ENCODE peak calls at places on chromosomes 5 and 9, in seven cellular contexts. Z, N, R, C, S, U and A are unnamed samples.

GRCh38 chr9:97934321-97935115 is 3.5 kb downstream of the HEMGN start:
- DNase-seq in Z (no peak), N (no peak), R (no peak), C (no peak), S (no peak), U (no peak), A (no peak)

GRCh38 chr5:142325677-142326479 is 1.1 kb upstream of the SPRY4 start:
- DNase-seq in Z (peak), N (no peak), R (peak), C (peak), S (no peak), U (peak), A (peak)

GRCh38 chr9:85577353-85577952 is 164.3 kb downstream of the AGTPBP1 start:
- DNase-seq in Z (no peak), N (no peak), R (no peak), C (peak), S (no peak), U (no peak), A (no peak)

GRCh38 chr5:135221696-135222095 is 177.3 kb downstream of the MACROH2A1 start:
- DNase-seq in Z (peak), N (no peak), R (no peak), C (no peak), S (no peak), U (no peak), A (no peak)

GRCh38 chr9:108186996-108187395 is 668.8 kb downstream of the ACTL7B start:
- DNase-seq in Z (no peak), N (no peak), R (peak), C (peak), S (no peak), U (no peak), A (no peak)

GRCh38 chr5:181198905-181199519 is 6.0 kb downstream of the TRIM7 start:
- DNase-seq in Z (no peak), N (no peak), R (no peak), C (no peak), S (peak), U (no peak), A (no peak)

GRCh38 chr5:126450388-126450787 is 27.2 kb downstream of the GRAMD2B start:
- DNase-seq in Z (peak), N (no peak), R (no peak), C (no peak), S (peak), U (peak), A (no peak)

GRCh38 chr9:134835987-134836386 is 44.6 kb upstream of the FCN2 start:
- DNase-seq in Z (no peak), N (no peak), R (no peak), C (no peak), S (no peak), U (no peak), A (no peak)

GRCh38 chr5:107389130-107389553 is 281.6 kb downstream of the EFNA5 start:
- DNase-seq in Z (no peak), N (no peak), R (peak), C (peak), S (peak), U (peak), A (peak)

GRCh38 chr5:1412163-1412562 is 33.1 kb downstream of the SLC6A3 start:
- DNase-seq in Z (no peak), N (no peak), R (no peak), C (no peak), S (no peak), U (no peak), A (no peak)

GRCh38 chr9:116644099-116644688 is 42.9 kb upstream of the TRIM32 start:
- DNase-seq in Z (no peak), N (no peak), R (no peak), C (peak), S (no peak), U (no peak), A (no peak)

GRCh38 chr9:16453390-16453789 is 417.1 kb downstream of the BNC2 start:
- DNase-seq in Z (no peak), N (no peak), R (no peak), C (no peak), S (no peak), U (no peak), A (no peak)

GRCh38 chr9:93810028-93810971 is 144.9 kb downstream of the BARX1 start:
- DNase-seq in Z (peak), N (no peak), R (no peak), C (no peak), S (peak), U (no peak), A (no peak)

GRCh38 chr9:121360975-121361374 is 9.1 kb downstream of the STOM start:
- DNase-seq in Z (no peak), N (peak), R (no peak), C (peak), S (no peak), U (no peak), A (no peak)

GRCh38 chr5:169735913-169736312 is 98.8 kb downstream of the DOCK2 start:
- DNase-seq in Z (no peak), N (no peak), R (no peak), C (no peak), S (no peak), U (no peak), A (no peak)

GRCh38 chr5:139451878-139452660 is 10.5 kb downstream of the ECSCR start:
- DNase-seq in Z (no peak), N (no peak), R (no peak), C (no peak), S (no peak), U (no peak), A (no peak)

GRCh38 chr5:6572086-6572824 is 60.6 kb downstream of the NSUN2 start:
- DNase-seq in Z (peak), N (no peak), R (no peak), C (no peak), S (no peak), U (no peak), A (no peak)